ENCODE peak calls at places on chromosomes 3 and 15, in five cellular contexts. D is T-helper 1 cell; V is GM19239; X is WTC11; L is naive thymus-derived CD8-positive, alpha-beta T cell. Q is an unnamed sample.

GRCh38 chr3:43005253-43005652 is 26.1 kb downstream of the GASK1A start:
- DNase-seq in D (no peak), V (no peak), X (no peak), L (no peak), Q (no peak)

GRCh38 chr3:190368871-190369270 is 19.1 kb upstream of the CLDN16 start:
- DNase-seq in D (no peak), V (no peak), X (no peak), L (no peak), Q (no peak)

GRCh38 chr3:156037356-156037755 is 83.0 kb upstream of the KCNAB1 start:
- DNase-seq in D (no peak), V (no peak), X (no peak), L (no peak), Q (no peak)

GRCh38 chr15:90801803-90802202 is 66.6 kb upstream of the FURIN start:
- DNase-seq in D (no peak), V (no peak), X (no peak), L (no peak), Q (no peak)

GRCh38 chr3:166011771-166012170 is 174.5 kb upstream of the BCHE start:
- DNase-seq in D (no peak), V (no peak), X (no peak), L (no peak), Q (no peak)

GRCh38 chr3:48405343-48405881 is 24.5 kb downstream of the PLXNB1 start:
- DNase-seq in D (no peak), V (no peak), X (no peak), L (peak), Q (peak)

GRCh38 chr3:63966871-63967270 is 54.7 kb upstream of the SCAANT1 start:
- DNase-seq in D (no peak), V (no peak), X (no peak), L (no peak), Q (no peak)

GRCh38 chr3:177336841-177337430 is 139.7 kb upstream of the TBL1XR1 start:
- DNase-seq in D (no peak), V (no peak), X (no peak), L (no peak), Q (no peak)

GRCh38 chr3:46396129-46396528 is 10.7 kb downstream of the CCR5AS start:
- DNase-seq in D (no peak), V (no peak), X (no peak), L (no peak), Q (no peak)

GRCh38 chr3:54870423-54870822 is 57.4 kb downstream of the LRTM1 start:
- DNase-seq in D (no peak), V (no peak), X (no peak), L (no peak), Q (no peak)

GRCh38 chr3:53921296-53921695 is 29.6 kb upstream of the SELENOK start:
- DNase-seq in D (no peak), V (peak), X (no peak), L (no peak), Q (no peak)